ENCODE peak calls at places on chromosomes 3 and 15, in six cellular contexts. A, X, F, M, C and J are unnamed samples.
A peak's percentile ranks its signal among the peaks of the same experiment; 100 is the strongest.

GRCh38 chr15:45891766-45892165 is 256.9 kb downstream of the SQOR start:
- DNase-seq in X (no peak), C (peak; percentile 61), A (no peak), F (peak; percentile 47), M (no peak), J (no peak)

GRCh38 chr3:78255403-78255802 is 1215.5 kb downstream of the ROBO2 start:
- DNase-seq in A (no peak), C (no peak), X (no peak), M (no peak), F (no peak), J (no peak)

GRCh38 chr3:112351823-112352222 is 18.9 kb downstream of the CD200 start:
- DNase-seq in F (no peak), C (no peak), M (no peak), A (no peak), X (no peak), J (no peak)

GRCh38 chr3:42269647-42270046 is 3.7 kb upstream of the CCK start:
- DNase-seq in M (no peak), F (no peak), A (no peak), C (no peak), X (no peak), J (no peak)

GRCh38 chr15:80697316-80697715 is 2.2 kb downstream of the ABHD17C start:
- DNase-seq in F (no peak), C (no peak), M (no peak), X (no peak), A (no peak), J (no peak)

GRCh38 chr3:21826416-21826815 is 75.4 kb upstream of the ZNF385D start:
- DNase-seq in C (no peak), M (no peak), A (no peak), F (no peak), X (no peak), J (no peak)

GRCh38 chr15:75073197-75073596 is 49.8 kb downstream of the PPCDC start:
- DNase-seq in F (no peak), X (no peak), M (no peak), C (no peak), A (no peak), J (peak; percentile 43)

GRCh38 chr15:31930967-31931366 is 99.3 kb upstream of the CHRNA7 start:
- DNase-seq in C (no peak), M (no peak), A (no peak), X (no peak), F (no peak), J (no peak)

GRCh38 chr3:87437765-87438164 is 161.4 kb upstream of the POU1F1 start:
- DNase-seq in C (no peak), X (no peak), F (no peak), M (no peak), A (no peak), J (no peak)
- H3K4me3 ChIP-seq in C (no peak overlapping the region), X (no peak overlapping the region), F (no peak overlapping the region), M (no peak overlapping the region), A (no peak overlapping the region), J (no peak overlapping the region)

GRCh38 chr3:66472313-66473134 is 28.3 kb downstream of the LRIG1 start:
- DNase-seq in F (no peak), X (no peak), M (no peak), A (no peak), C (no peak), J (no peak)
- H3K4me3 ChIP-seq in F (no peak overlapping the region), X (no peak overlapping the region), M (no peak overlapping the region), A (no peak overlapping the region), C (no peak overlapping the region), J (no peak overlapping the region)

DNA sequence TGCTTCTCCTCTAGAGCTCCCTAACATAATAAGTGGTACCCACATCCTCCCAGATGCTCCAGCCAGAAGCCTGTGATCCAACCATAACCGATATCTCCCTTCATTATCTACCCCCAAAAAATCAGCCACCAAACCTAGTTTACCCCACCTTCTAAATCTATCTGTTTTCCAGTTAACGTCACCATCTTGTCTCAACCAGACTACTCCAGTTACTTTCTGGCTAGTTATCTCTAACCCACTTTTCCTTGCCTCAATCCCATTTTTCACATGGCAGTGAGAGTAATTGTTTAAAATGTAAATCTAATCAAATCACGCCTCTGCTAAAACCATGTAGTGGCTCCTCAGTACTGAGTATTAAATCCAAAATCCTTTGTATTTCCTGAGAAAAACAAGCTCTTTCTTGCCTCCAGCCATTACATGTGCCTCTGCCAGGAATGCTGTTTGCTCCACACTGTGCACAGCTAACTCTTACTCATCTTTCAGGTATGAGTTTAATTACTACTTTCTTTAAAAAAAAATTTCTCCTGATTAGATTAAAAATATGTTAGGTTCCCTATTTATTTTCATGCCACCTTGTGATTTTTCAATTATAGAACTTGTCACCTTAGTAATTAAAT is 15.4 kb downstream of the CCDC54 start:
- DNase-seq in A (no peak), C (no peak), F (no peak), X (no peak), M (no peak), J (no peak)
- H3K4me3 ChIP-seq in A (no peak overlapping the region), C (no peak overlapping the region), F (no peak overlapping the region), X (no peak overlapping the region), M (no peak overlapping the region), J (no peak overlapping the region)

GRCh38 chr15:58699769-58700168 is 49.7 kb downstream of the ADAM10 start:
- DNase-seq in A (no peak), X (no peak), M (no peak), F (no peak), C (no peak), J (no peak)
- H3K4me3 ChIP-seq in A (no peak overlapping the region), X (no peak overlapping the region), M (no peak overlapping the region), F (no peak overlapping the region), C (no peak overlapping the region), J (no peak overlapping the region)

DNA sequence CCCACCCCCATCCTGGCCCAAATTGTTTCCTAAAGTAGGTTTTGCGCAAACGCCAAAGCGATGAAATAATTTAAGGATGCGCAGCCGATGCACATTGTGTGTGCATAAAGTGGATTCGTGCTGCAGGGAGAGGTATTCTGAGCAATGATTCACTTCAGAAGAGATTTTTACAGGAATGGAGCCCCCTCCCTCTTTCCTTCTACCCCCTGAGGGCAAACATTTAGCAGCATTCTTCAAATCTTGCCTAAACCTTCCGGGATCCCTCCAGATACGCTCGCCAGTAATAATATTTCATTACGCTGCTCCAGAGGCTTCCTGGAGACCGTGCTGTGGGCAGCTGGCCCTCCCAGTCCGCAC is 14.6 kb downstream of the ZIC4 start:
- DNase-seq in A (no peak), F (no peak), C (no peak), X (no peak), M (no peak), J (no peak)
- H3K4me3 ChIP-seq in A (no peak overlapping the region), F (peak overlapping the region; percentile 66), C (no peak overlapping the region), X (no peak overlapping the region), M (no peak overlapping the region), J (no peak overlapping the region)

GRCh38 chr15:66655997-66656396 is 46.0 kb upstream of the SMAD6 start:
- DNase-seq in C (no peak), M (no peak), A (no peak), X (no peak), F (peak; percentile 62), J (no peak)
- H3K4me3 ChIP-seq in C (no peak overlapping the region), M (peak overlapping the region; percentile 32), A (no peak overlapping the region), X (no peak overlapping the region), F (peak overlapping the region; percentile 6), J (no peak overlapping the region)

GRCh38 chr3:37861540-37862051 is at the start of gene CTDSPL:
- DNase-seq in A (peak; percentile 30), X (peak; percentile 91), M (peak; percentile 78), C (peak; percentile 35), F (peak; percentile 85), J (peak; percentile 87)
- H3K4me3 ChIP-seq in A (peak within 1 kb of the TSS; percentile 77), X (peak within 1 kb of the TSS; percentile 59), M (peak within 1 kb of the TSS; percentile 69), C (peak within 1 kb of the TSS; percentile 0), F (peak within 1 kb of the TSS; percentile 93), J (peak within 1 kb of the TSS; percentile 100)

DNA sequence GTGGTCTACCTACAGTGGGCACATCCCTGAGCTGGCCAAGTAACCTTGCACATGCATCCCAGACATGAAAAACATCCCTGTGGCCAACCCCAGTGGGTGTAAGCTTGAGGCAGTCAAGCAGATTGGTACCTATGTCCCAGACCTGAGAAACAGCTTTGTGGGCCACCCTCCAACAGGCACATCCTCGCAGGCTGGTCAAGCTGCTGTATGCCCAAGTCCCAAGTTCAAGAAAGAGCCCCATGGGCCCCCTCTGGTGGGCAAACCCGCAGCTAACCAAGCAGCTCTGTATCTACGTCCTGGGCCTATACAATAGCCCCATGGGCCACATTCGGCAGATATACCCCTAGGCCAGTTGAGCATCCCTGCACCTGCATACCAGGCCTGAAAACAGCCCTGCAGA is 186.3 kb upstream of the GPR149 start:
- DNase-seq in M (no peak), C (no peak), X (peak; percentile 8), A (no peak), F (no peak), J (peak; percentile 54)
- H3K4me3 ChIP-seq in M (no peak overlapping the region), C (no peak overlapping the region), X (no peak overlapping the region), A (no peak overlapping the region), F (no peak overlapping the region), J (no peak overlapping the region)